ENCODE peak calls at places on chromosomes 2 and 18, in four cellular contexts. F, A, W and K are unnamed samples.

GRCh38 chr18:41906528-41907256 is 48.3 kb upstream of the PIK3C3 start:
- DNase-seq in F (no peak), A (peak; percentile 45), W (peak; percentile 52), K (no peak)

GRCh38 chr2:11628675-11629074 is 41.3 kb downstream of the NTSR2 start:
- DNase-seq in F (no peak), A (no peak), W (no peak), K (no peak)

GRCh38 chr2:72678036-72678435 is 147.8 kb downstream of the EXOC6B start:
- DNase-seq in F (no peak), A (no peak), W (no peak), K (no peak)

GRCh38 chr2:215920244-215921100 is 92.9 kb downstream of the MREG start:
- DNase-seq in F (peak; percentile 58), A (peak; percentile 43), W (peak; percentile 60), K (peak; percentile 56)

GRCh38 chr2:75311521-75311920 is 112.2 kb upstream of the TACR1 start:
- DNase-seq in F (no peak), A (no peak), W (no peak), K (no peak)

GRCh38 chr2:234372506-234372905 is 124.4 kb downstream of the ARL4C start:
- DNase-seq in F (no peak), A (no peak), W (no peak), K (no peak)

GRCh38 chr2:229610871-229611270 is 103.5 kb downstream of the DNER start:
- DNase-seq in F (no peak), A (no peak), W (no peak), K (peak; percentile 64)

GRCh38 chr2:151029406-151030157 is 232.1 kb downstream of the RBM43 start:
- DNase-seq in F (no peak), A (no peak), W (no peak), K (peak; percentile 9)

GRCh38 chr2:44549099-44549471 is 187.3 kb downstream of the CAMKMT start:
- DNase-seq in F (no peak), A (no peak), W (no peak), K (peak; percentile 72)